ENCODE peak calls at places on chromosomes 4 and X, in nine cellular contexts. I is CD4-positive, alpha-beta T cell; S is AG10803; O is AG09309; E is AG09319; L is choroid plexus epithelial cell; H is HCT116; F is HFFc6; U is left ventricle myocardium inferior. X is an unnamed sample.

GRCh38 chr4:77201343-77201742 is 44.3 kb downstream of the CCNG2 start:
- DNase-seq in H (no peak), U (no peak), S (peak), E (no peak), O (no peak), F (peak), L (no peak), I (no peak), X (no peak)

GRCh38 chrX:45716747-45717146 is 516.1 kb upstream of the DIPK2B start:
- DNase-seq in H (no peak), O (peak), S (peak), E (no peak), F (no peak), U (no peak), I (no peak), L (no peak), X (no peak)

GRCh38 chrX:150219374-150220185 is 143.5 kb upstream of the MAMLD1 start:
- DNase-seq in F (peak), H (no peak), O (no peak), I (no peak), S (peak), E (no peak), U (no peak), L (no peak), X (no peak)

GRCh38 chrX:109926743-109927662 is 75.9 kb upstream of the TMEM164 start:
- DNase-seq in U (no peak), F (no peak), O (no peak), E (no peak), H (no peak), S (no peak), L (no peak), I (no peak), X (no peak)

GRCh38 chr4:167838686-167839085 is 253.7 kb upstream of the ANXA10 start:
- DNase-seq in F (no peak), L (peak), S (no peak), H (no peak), O (no peak), E (no peak), I (no peak), U (no peak), X (no peak)

GRCh38 chr4:40281099-40281498 is 54.0 kb upstream of the CHRNA9 start:
- DNase-seq in F (no peak), S (no peak), E (no peak), L (no peak), H (no peak), U (no peak), I (no peak), O (no peak), X (no peak)

GRCh38 chr4:138573246-138573645 is 331.1 kb upstream of the SLC7A11 start:
- DNase-seq in S (no peak), U (no peak), I (no peak), L (no peak), F (peak), O (no peak), E (no peak), H (no peak), X (no peak)

GRCh38 chr4:53113433-53114215 is 251.5 kb downstream of the RASL11B start:
- DNase-seq in F (no peak), E (no peak), I (no peak), O (no peak), S (peak), H (no peak), L (peak), U (no peak), X (no peak)

GRCh38 chrX:101176439-101176838 is 43.1 kb upstream of the DRP2 start:
- DNase-seq in H (no peak), L (no peak), E (no peak), S (no peak), I (no peak), F (no peak), O (no peak), U (no peak), X (no peak)

GRCh38 chr4:159290321-159291030 is 187.6 kb downstream of the RAPGEF2 start:
- DNase-seq in H (no peak), E (no peak), F (peak), S (no peak), I (no peak), U (no peak), L (peak), O (no peak), X (no peak)

GRCh38 chrX:49710744-49711319 is 15.0 kb upstream of the PAGE1 start:
- DNase-seq in U (no peak), E (no peak), L (no peak), S (no peak), O (no peak), F (no peak), I (no peak), H (no peak), X (no peak)

GRCh38 chr4:153083447-153083921 is 120.8 kb upstream of the TRIM2 start:
- DNase-seq in I (no peak), E (peak), O (peak), H (peak), F (peak), L (peak), S (peak), U (no peak), X (peak)

GRCh38 chr4:55037728-55038127 is 87.7 kb downstream of the KDR start:
- DNase-seq in U (no peak), L (no peak), S (no peak), I (no peak), O (no peak), F (no peak), H (no peak), E (no peak), X (no peak)

GRCh38 chr4:19850909-19851308 is 400.8 kb upstream of the SLIT2 start:
- DNase-seq in L (peak), U (no peak), E (no peak), H (peak), I (no peak), O (peak), S (peak), F (peak), X (no peak)

GRCh38 chr4:53520114-53520513 is 71.2 kb downstream of the LNX1 start:
- DNase-seq in I (no peak), U (no peak), O (no peak), L (no peak), S (peak), F (no peak), E (no peak), H (no peak), X (no peak)

GRCh38 chr4:168845897-168846296 is 164.2 kb downstream of the CBR4 start:
- DNase-seq in I (no peak), O (no peak), U (no peak), E (no peak), F (no peak), S (no peak), L (no peak), H (no peak), X (no peak)

GRCh38 chr4:83631066-83631465 is 95.2 kb downstream of the GPAT3 start:
- DNase-seq in O (no peak), S (peak), U (no peak), L (peak), I (no peak), F (no peak), H (no peak), E (no peak), X (no peak)

GRCh38 chr4:83629945-83630684 is 94.2 kb downstream of the GPAT3 start:
- DNase-seq in I (no peak), U (peak), H (no peak), S (peak), L (peak), O (no peak), F (peak), E (peak), X (no peak)

GRCh38 chr4:83625807-83626206 is 89.9 kb downstream of the GPAT3 start:
- DNase-seq in S (no peak), U (no peak), I (no peak), L (no peak), O (no peak), H (no peak), E (no peak), F (no peak), X (no peak)

GRCh38 chr4:83626245-83626843 is 90.4 kb downstream of the GPAT3 start:
- DNase-seq in E (no peak), F (no peak), U (no peak), I (no peak), H (no peak), L (no peak), O (no peak), S (no peak), X (no peak)
- TF ChIP-seq CTCF in E (no peak), F (no peak), U (no peak), I (no peak), H (no peak), L (no peak), O (no peak), S (no peak), X (no peak)

DNA sequence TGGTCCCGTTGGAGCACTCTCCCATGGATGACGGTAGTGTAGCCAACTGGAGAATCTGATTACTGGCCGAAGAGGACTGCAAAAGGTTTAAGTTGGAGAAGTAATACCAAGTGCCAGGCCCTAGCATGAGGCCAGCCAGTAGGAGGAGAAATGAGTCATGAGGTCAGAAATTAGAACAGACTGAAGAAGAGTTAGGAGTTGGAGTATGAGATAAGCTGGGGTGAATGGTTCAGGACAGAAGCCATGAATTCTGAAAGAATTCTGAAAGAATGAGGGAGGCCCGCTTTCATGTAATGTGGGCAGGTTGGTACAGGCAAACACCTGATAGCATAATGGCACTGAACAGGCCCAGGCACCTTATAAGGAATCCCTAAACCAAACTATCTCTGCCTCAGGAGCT is 18.4 kb upstream of the STK26 start:
- DNase-seq in I (no peak), U (no peak), E (no peak), H (no peak), F (no peak), O (no peak), L (peak), S (no peak), X (no peak)
- TF ChIP-seq CTCF in I (no peak), U (no peak), E (no peak), H (no peak), F (no peak), O (no peak), L (no peak), S (no peak), X (no peak)

GRCh38 chr4:165443276-165443675 is 64.5 kb downstream of the CPE start:
- DNase-seq in I (no peak), S (no peak), E (no peak), H (no peak), U (no peak), F (no peak), O (no peak), L (peak), X (no peak)

GRCh38 chr4:165439981-165440380 is 61.2 kb downstream of the CPE start:
- DNase-seq in E (no peak), U (no peak), I (no peak), F (no peak), H (no peak), O (no peak), L (peak), S (no peak), X (no peak)

GRCh38 chr4:165439344-165439743 is 60.5 kb downstream of the CPE start:
- DNase-seq in L (no peak), O (no peak), E (no peak), S (no peak), I (no peak), H (no peak), F (no peak), U (no peak), X (no peak)

GRCh38 chr4:165440415-165440882 is 61.6 kb downstream of the CPE start:
- DNase-seq in U (no peak), F (peak), O (no peak), I (no peak), L (peak), H (peak), S (peak), E (peak), X (no peak)
- TF ChIP-seq CTCF in U (no peak), F (no peak), O (no peak), I (no peak), L (no peak), H (no peak), S (no peak), E (no peak), X (no peak)

GRCh38 chr4:155060873-155061272 is 147.6 kb upstream of the NPY2R start:
- DNase-seq in O (no peak), H (no peak), F (no peak), E (no peak), I (no peak), S (no peak), L (no peak), U (no peak), X (no peak)

GRCh38 chr4:155062948-155063347 is 145.5 kb upstream of the NPY2R start:
- DNase-seq in F (no peak), S (no peak), L (no peak), H (no peak), U (no peak), O (no peak), I (no peak), E (no peak), X (no peak)

GRCh38 chr4:155060419-155060818 is 148.0 kb upstream of the NPY2R start:
- DNase-seq in L (no peak), E (no peak), H (no peak), O (no peak), U (peak), I (no peak), S (no peak), F (no peak), X (no peak)
- TF ChIP-seq CTCF in L (no peak), E (no peak), H (no peak), O (no peak), U (no peak), I (no peak), S (no peak), F (no peak), X (no peak)

DNA sequence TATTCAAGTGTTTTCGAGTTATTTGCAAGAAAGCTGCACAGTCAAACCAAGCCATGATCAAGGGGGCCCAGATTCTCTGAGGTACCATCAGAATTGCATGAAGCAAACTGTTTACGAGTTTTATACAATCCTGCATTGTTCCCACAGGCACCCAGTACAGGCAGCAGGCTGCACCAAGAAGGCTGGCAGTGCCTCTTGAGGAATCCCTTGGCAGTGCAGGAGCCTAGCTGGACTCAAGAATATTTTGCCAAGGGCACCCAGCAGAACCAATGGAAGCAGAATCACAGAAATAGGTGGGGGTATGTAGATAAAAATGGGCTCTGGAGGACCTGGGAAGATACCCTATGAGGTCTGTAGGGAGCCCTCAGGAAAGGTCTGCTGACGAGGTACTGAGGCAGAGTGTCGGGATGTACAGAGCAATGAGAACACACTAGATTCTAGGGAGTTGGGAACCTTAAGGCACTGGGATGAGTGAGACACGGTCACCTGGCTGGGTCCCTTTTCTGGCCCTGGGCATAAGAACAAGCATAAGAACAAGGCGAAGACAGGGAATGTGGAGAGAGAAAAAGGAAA is 2.5 kb upstream of the PLP1 start:
- DNase-seq in E (no peak), U (no peak), H (peak), F (peak), S (peak), O (peak), L (peak), I (no peak), X (peak)
- TF ChIP-seq CTCF in E (peak), U (peak), H (peak), F (peak), S (peak), O (peak), L (peak), I (no peak), X (peak)

DNA sequence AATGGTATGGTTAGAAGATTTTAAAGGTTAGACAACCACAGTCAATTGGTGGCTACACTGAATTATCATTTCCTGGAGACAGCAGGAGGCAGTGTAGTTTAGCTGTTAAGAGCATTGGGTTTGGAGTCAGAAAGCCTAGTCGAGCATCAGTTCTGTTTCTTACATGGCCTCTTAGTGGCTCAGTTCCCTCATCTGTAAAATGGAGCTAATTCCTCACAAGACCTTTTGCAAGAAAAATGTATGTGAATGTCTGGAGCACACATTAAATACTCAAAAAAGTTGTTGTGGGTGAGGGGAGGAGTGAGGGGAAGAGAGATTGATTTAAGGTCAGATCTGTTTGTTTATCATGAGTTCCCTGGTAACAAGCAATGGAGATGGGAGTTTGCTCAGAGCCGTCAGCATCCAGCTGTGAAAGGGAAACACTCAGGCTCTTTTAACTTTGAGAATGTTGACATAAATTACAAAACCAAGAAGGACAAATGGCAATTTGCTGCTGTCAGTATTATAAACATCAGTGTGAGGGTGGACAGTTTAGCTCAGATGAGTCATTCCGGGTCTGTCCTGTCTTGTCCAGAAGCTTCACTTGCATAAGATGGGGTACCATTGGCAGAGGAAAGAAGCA is 98.2 kb upstream of the PGRMC2 start:
- DNase-seq in H (no peak), E (no peak), I (no peak), F (peak), L (peak), O (no peak), U (no peak), S (peak), X (no peak)
- TF ChIP-seq CTCF in H (peak), E (peak), I (no peak), F (peak), L (peak), O (no peak), U (peak), S (peak), X (no peak)

GRCh38 chr4:56433280-56433679 is 2.1 kb downstream of the PPAT start:
- DNase-seq in F (no peak), H (no peak), O (no peak), I (no peak), L (no peak), S (no peak), U (no peak), E (no peak), X (no peak)

GRCh38 chr4:56435748-56436442 is at the start of gene PAICS:
- DNase-seq in E (peak), S (peak), F (peak), I (peak), L (peak), U (peak), O (peak), H (peak), X (peak)

GRCh38 chr4:56430203-56430602 is 5.2 kb downstream of the PPAT start:
- DNase-seq in U (no peak), F (no peak), E (no peak), L (no peak), I (no peak), H (no peak), S (no peak), O (no peak), X (no peak)

GRCh38 chr4:56434599-56435000 is 815 bp downstream of the PPAT start:
- DNase-seq in O (no peak), F (peak), H (no peak), E (no peak), U (no peak), L (peak), S (peak), I (no peak), X (no peak)

GRCh38 chr4:56435001-56435747 is at the start of gene PPAT:
- DNase-seq in O (peak), L (peak), S (peak), H (peak), E (peak), I (peak), F (peak), U (peak), X (peak)
- TF ChIP-seq CTCF in O (peak), L (peak), S (peak), H (no peak), E (peak), I (peak), F (peak), U (peak), X (no peak)

GRCh38 chrX:78092296-78092695 is 11.8 kb upstream of the PGK1 start:
- DNase-seq in U (no peak), L (peak), H (peak), E (no peak), S (peak), O (no peak), I (no peak), F (peak), X (peak)
- TF ChIP-seq CTCF in U (no peak), L (peak), H (peak), E (peak), S (peak), O (peak), I (no peak), F (peak), X (peak)

GRCh38 chr4:7156273-7157139 is 35.8 kb upstream of the SORCS2 start:
- DNase-seq in U (peak), O (no peak), S (peak), L (peak), I (no peak), F (no peak), H (no peak), E (no peak), X (no peak)
- TF ChIP-seq CTCF in U (peak), O (peak), S (peak), L (peak), I (no peak), F (peak), H (no peak), E (peak), X (peak)

X was measured in OCI-LY7.